ENCODE peak calls at places on chromosomes 1 and 21, in five cellular contexts. D is HepG2, L is HCT116, O is GM12878, K is K562. X is an unnamed sample.
A peak's percentile ranks its signal among the peaks of the same experiment; 100 is the strongest.

GRCh38 chr1:209567788-209568187 is 15.7 kb upstream of the CAMK1G start:
- DNase-seq in D (no peak), L (no peak), O (no peak), K (no peak), X (no peak)

GRCh38 chr1:116259665-116260064 is 113.4 kb upstream of the ATP1A1 start:
- DNase-seq in D (no peak), L (no peak), O (no peak), K (no peak), X (no peak)

GRCh38 chr21:37860416-37860815 is 55.8 kb downstream of the KCNJ6 start:
- DNase-seq in D (no peak), L (no peak), O (no peak), K (no peak), X (peak; percentile 6)

GRCh38 chr1:51341876-51342496 is 11.6 kb upstream of the TTC39A start:
- DNase-seq in D (no peak), L (no peak), O (peak; percentile 11), K (peak; percentile 68), X (no peak)

GRCh38 chr1:153946622-153947246 is at the start of gene DENND4B:
- DNase-seq in D (peak; percentile 75), L (no peak), O (no peak), K (peak; percentile 96), X (no peak)

GRCh38 chr21:44304846-44305245 is 5.0 kb downstream of the PFKL start:
- DNase-seq in D (peak; percentile 38), L (no peak), O (no peak), K (peak; percentile 75), X (no peak)

GRCh38 chr1:240936911-240937668 is 325.1 kb upstream of the GREM2 start:
- DNase-seq in D (no peak), L (no peak), O (no peak), K (no peak), X (no peak)

GRCh38 chr21:19981938-19982337 is 1016.3 kb upstream of the NCAM2 start:
- DNase-seq in D (no peak), L (no peak), O (no peak), K (no peak), X (no peak)

GRCh38 chr1:12052008-12052573 is 11.0 kb upstream of the TNFRSF8 start:
- DNase-seq in D (no peak), L (peak; percentile 65), O (peak; percentile 96), K (peak; percentile 92), X (no peak)

GRCh38 chr21:44394733-44395132 is 41.3 kb downstream of the TRPM2 start:
- DNase-seq in D (no peak), L (no peak), O (no peak), K (no peak), X (no peak)

GRCh38 chr1:220528049-220528678 is at the start of gene MARK1:
- DNase-seq in D (no peak), L (no peak), O (no peak), K (no peak), X (peak; percentile 70)

GRCh38 chr1:23528245-23528978 is 2.6 kb downstream of the E2F2 start:
- DNase-seq in D (peak; percentile 85), L (peak; percentile 90), O (peak; percentile 76), K (peak; percentile 88), X (no peak)

GRCh38 chr1:170657275-170657853 is 6.6 kb upstream of the PRRX1 start:
- DNase-seq in D (no peak), L (no peak), O (peak; percentile 42), K (no peak), X (no peak)

GRCh38 chr1:1359316-1359667 is 937 bp upstream of the MXRA8 start:
- DNase-seq in D (no peak), L (no peak), O (no peak), K (no peak), X (no peak)

GRCh38 chr1:198179556-198179981 is 22.8 kb downstream of the NEK7 start:
- DNase-seq in D (no peak), L (no peak), O (no peak), K (no peak), X (no peak)

GRCh38 chr1:120179420-120180348 is 3.4 kb upstream of the SEC22B start:
- DNase-seq in D (no peak), L (no peak), O (no peak), K (peak; percentile 5), X (no peak)

GRCh38 chr1:94463765-94464330 is 45.7 kb downstream of the ABCD3 start:
- DNase-seq in D (peak; percentile 71), L (peak; percentile 49), O (no peak), K (peak; percentile 31), X (no peak)

GRCh38 chr1:197467881-197468280 is 199.8 kb downstream of the CRB1 start:
- DNase-seq in D (no peak), L (no peak), O (no peak), K (no peak), X (no peak)

GRCh38 chr1:179369751-179370341 is 4.1 kb downstream of the AXDND1 start:
- DNase-seq in D (peak; percentile 53), L (peak; percentile 57), O (peak; percentile 33), K (peak; percentile 63), X (no peak)

GRCh38 chr1:170729608-170730378 is 65.9 kb downstream of the PRRX1 start:
- DNase-seq in D (no peak), L (no peak), O (no peak), K (no peak), X (no peak)

GRCh38 chr1:36366091-36366661 is 19.5 kb downstream of the STK40 start:
- DNase-seq in D (no peak), L (no peak), O (no peak), K (no peak), X (no peak)

GRCh38 chr1:4637616-4638346 is 16.6 kb upstream of the AJAP1 start:
- DNase-seq in D (no peak), L (no peak), O (no peak), K (no peak), X (no peak)

GRCh38 chr1:44576456-44577150 is 97.7 kb downstream of the TMEM53 start:
- DNase-seq in D (no peak), L (no peak), O (no peak), K (no peak), X (no peak)

GRCh38 chr1:41657679-41658078 is 173.2 kb upstream of the EDN2 start:
- DNase-seq in D (no peak), L (no peak), O (no peak), K (no peak), X (no peak)

GRCh38 chr1:162670928-162671663 is 38.8 kb downstream of the DDR2 start:
- DNase-seq in D (no peak), L (no peak), O (no peak), K (no peak), X (no peak)

GRCh38 chr21:38596264-38597042 is 98.2 kb upstream of the ERG start:
- DNase-seq in D (peak; percentile 12), L (no peak), O (no peak), K (no peak), X (no peak)

GRCh38 chr1:111448918-111449702 is at the start of the genes ATP5PB and WDR77:
- DNase-seq in D (peak; percentile 99), L (peak; percentile 98), O (peak; percentile 98), K (peak; percentile 99), X (peak; percentile 94)

DNA sequence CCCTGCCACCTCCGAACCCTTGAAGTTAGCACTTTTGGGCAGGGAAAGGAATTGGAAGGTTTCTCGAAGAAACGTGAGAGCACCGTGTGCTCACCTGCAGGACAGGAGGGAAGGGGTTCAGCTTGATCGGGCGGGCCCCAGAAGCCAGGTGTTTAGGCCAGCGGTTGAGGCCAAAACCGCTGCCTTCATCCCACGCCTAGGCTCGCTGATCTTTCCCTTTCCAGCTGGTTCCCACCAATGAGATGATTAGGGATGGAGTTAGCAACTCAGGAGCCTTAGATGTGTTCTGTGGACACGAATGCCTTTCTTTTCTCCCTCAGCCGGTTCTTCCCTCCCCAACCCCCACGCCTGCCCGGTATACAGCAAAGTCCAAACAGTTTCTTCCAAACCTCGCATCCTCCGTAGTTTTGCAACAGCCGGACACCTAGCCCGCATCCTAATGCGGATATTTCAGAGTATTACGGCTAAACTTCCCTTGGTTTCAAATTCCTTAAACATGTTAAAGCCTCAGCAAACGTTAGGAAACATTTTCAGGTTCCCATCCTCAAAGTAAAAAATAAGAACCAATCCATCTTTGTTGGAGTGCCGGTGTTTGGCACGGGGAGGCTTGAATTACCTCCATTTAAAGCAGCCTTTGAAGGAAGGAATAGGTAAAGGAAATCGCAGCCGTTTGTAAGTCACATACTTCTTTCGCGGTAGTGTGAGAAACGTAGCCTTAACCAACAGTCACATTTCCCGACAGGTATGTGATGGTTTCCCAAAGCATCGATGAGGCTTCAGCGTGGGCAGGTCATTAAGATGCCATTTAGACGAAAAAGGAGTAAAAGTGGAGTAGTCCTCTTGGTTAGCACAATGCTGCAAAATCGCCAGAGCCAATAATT is 1.1 kb downstream of the LRRC8C start:
- DNase-seq in D (no peak), L (no peak), O (no peak), K (peak; percentile 30), X (no peak)
- TF ChIP-seq ATF3 in D (no peak), L (no peak), O (no peak), K (no peak), X (no peak)

DNA sequence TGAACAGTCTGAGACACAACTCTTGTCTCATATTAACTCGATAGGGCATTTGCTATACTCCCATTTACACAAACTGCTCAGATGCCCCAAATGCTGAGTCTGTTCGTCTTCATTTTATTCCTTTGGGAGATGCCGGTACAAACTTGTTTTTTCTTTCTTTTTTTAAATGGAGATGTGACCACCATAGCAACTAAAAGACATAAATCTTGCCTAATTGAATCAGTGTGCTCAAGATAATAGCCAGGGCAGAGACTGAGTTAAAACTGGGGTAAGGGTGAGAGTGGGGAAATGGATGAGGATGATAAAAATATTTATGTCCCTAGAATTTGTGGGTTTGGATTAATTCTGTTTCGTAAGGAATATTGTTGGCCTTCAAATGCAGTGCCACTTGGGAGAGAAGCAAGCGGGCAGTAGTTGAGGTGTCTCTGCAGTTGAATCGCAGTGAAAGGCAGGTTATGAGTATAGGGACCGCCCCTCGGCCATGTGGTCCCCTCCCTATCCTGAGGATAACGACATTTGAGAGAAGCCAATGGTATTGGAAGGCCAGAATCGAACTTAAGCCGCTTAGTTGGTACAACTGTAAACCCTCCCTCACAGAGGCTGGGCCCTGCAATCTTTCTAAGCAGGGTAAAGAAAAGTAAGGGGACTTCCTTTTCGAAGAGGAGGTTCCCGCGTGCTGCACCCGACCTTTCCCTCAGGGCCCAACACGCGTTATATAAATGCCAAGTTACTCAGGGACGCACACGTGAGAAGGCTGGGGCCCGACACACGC is 846 bp upstream of the LRRC8B start:
- DNase-seq in D (peak; percentile 30), L (peak; percentile 40), O (no peak), K (peak; percentile 80), X (no peak)
- TF ChIP-seq ZNF274 in D (no peak), L (no peak), O (no peak), K (no peak), X (no peak)

GRCh38 chr21:32143222-32143939 is 135.5 kb downstream of the MIS18A start:
- DNase-seq in D (no peak), L (no peak), O (no peak), K (no peak), X (peak; percentile 44)
- TF ChIP-seq ATF3 in D (no peak), L (no peak), O (no peak), K (no peak), X (no peak)

DNA sequence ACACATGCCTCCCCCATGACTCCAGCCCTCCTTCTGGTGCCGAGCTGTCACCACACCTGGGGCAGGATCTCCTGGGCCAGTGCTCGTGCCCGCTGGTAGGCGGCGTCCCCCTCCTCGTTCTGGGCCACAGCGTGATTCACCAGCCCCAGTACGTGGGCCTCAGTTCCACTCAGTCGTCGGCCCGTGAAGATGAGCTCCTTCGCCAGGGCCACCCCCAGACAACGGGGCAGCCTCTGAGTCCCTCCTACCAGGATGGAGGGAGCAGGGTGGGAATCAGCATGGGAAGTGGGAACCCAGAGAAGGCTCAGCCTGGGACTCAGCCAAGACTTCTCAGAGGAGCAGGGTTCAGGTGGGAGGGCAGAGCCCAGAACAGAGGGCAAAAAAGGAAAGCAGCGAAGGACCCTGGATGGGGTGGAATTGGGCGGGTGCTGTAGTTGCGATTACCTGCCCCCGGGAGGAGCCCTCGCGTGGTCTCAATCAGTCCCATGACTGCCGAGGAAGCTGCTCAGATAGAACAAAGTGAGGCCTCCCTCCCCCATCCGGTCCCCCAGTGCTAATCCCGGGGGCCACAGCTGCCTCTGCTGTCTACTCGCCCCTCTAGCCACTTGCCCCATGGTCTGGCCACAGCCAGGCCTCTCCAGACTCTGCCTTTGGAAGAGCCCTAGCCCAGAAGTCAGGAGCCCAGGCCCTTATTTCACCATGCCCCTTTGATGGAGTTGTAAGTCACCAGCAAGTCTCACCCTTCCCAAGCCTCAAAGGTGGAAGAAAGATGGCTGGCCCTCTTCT is 16.8 kb downstream of the ECHDC2 start:
- DNase-seq in D (no peak), L (peak; percentile 10), O (no peak), K (peak; percentile 89), X (peak; percentile 38)
- TF ChIP-seq ZNF274 in D (no peak), L (no peak), O (no peak), K (no peak), X (no peak)

X was measured in H1.